ENCODE peak calls at places on chromosomes 1 and 21, in eight cellular contexts. Y, C, I, N, K, L, B and G are unnamed samples.

GRCh38 chr1:218969021-218969420 is 204.7 kb upstream of the LYPLAL1 start:
- DNase-seq in Y (no peak), C (no peak), I (no peak), N (no peak), K (no peak), L (no peak), B (no peak), G (no peak)

GRCh38 chr1:19007491-19008441 is 51.3 kb upstream of the IFFO2 start:
- DNase-seq in Y (no peak), C (no peak), I (no peak), N (no peak), K (no peak), L (no peak), B (no peak), G (peak; percentile 37)

GRCh38 chr21:37220433-37220980 is 46.6 kb downstream of the VPS26C start:
- DNase-seq in Y (no peak), C (peak; percentile 61), I (peak; percentile 57), N (no peak), K (no peak), L (peak; percentile 60), B (peak; percentile 51), G (peak; percentile 66)

GRCh38 chr1:202074985-202075773 is 47.5 kb upstream of the GPR37L1 start:
- DNase-seq in Y (no peak), C (no peak), I (no peak), N (no peak), K (no peak), L (no peak), B (no peak), G (no peak)

GRCh38 chr1:206002833-206003532 is at the start of gene RAB7B:
- DNase-seq in Y (peak; percentile 69), C (no peak), I (peak; percentile 84), N (peak; percentile 69), K (peak; percentile 47), L (peak; percentile 22), B (no peak), G (no peak)

GRCh38 chr1:115158181-115158580 is 68.9 kb upstream of the TSPAN2 start:
- DNase-seq in Y (peak; percentile 91), C (no peak), I (peak; percentile 55), N (no peak), K (no peak), L (no peak), B (no peak), G (no peak)

GRCh38 chr1:75615664-75616435 is 4.9 kb upstream of the SLC44A5 start:
- DNase-seq in Y (no peak), C (no peak), I (peak; percentile 51), N (peak; percentile 78), K (peak; percentile 17), L (peak; percentile 22), B (no peak), G (peak; percentile 43)

GRCh38 chr1:92096317-92096716 is 16.2 kb downstream of the BTBD8 start:
- DNase-seq in Y (peak; percentile 43), C (no peak), I (no peak), N (no peak), K (no peak), L (peak; percentile 11), B (no peak), G (no peak)

GRCh38 chr21:32256873-32257620 is 21.8 kb downstream of the MIS18A start:
- DNase-seq in Y (peak; percentile 56), C (no peak), I (peak; percentile 96), N (peak; percentile 88), K (peak; percentile 66), L (no peak), B (peak; percentile 99), G (peak; percentile 82)

GRCh38 chr1:115284209-115284608 is 53.8 kb downstream of the NGF start:
- DNase-seq in Y (no peak), C (no peak), I (no peak), N (no peak), K (no peak), L (no peak), B (no peak), G (no peak)

GRCh38 chr1:25232866-25233784 is 823 bp upstream of the SYF2 start:
- DNase-seq in Y (peak; percentile 80), C (peak; percentile 64), I (peak; percentile 90), N (peak; percentile 91), K (peak; percentile 71), L (peak; percentile 75), B (peak; percentile 39), G (peak; percentile 87)

GRCh38 chr1:48644950-48645605 is 131.6 kb downstream of the BEND5 start:
- DNase-seq in Y (no peak), C (no peak), I (no peak), N (no peak), K (no peak), L (no peak), B (peak; percentile 32), G (no peak)

GRCh38 chr1:6385673-6386191 is 7.8 kb downstream of the ACOT7 start:
- DNase-seq in Y (peak; percentile 98), C (no peak), I (peak; percentile 91), N (peak; percentile 68), K (peak; percentile 59), L (no peak), B (no peak), G (no peak)

GRCh38 chr1:205360166-205360565 is 3.4 kb upstream of the KLHDC8A start:
- DNase-seq in Y (no peak), C (no peak), I (no peak), N (no peak), K (no peak), L (no peak), B (no peak), G (peak; percentile 53)